ENCODE peak calls at places on chromosomes 7 and 10, in six cellular contexts. One of them, this sample, is unnamed. For H3K36me3, the result is how much of the 10 kb centered on the place peaks cover.

GRCh38 chr7:74092964-74093339 is 9.3 kb downstream of the LIMK1 start:
- DNase-seq in uterus: peak
- DNase-seq in BJ: no peak
- DNase-seq in BE2C: peak
- DNase-seq in effector memory CD4-positive, alpha-beta T cell: no peak
- DNase-seq in CD8-positive, alpha-beta T cell: no peak
- DNase-seq in this sample: peak

GRCh38 chr10:90148121-90148855 is 446.9 kb downstream of the KIF20B start:
- DNase-seq in CD8-positive, alpha-beta T cell: no peak
- DNase-seq in uterus: no peak
- DNase-seq in effector memory CD4-positive, alpha-beta T cell: no peak
- DNase-seq in BE2C: no peak
- DNase-seq in BJ: no peak
- DNase-seq in this sample: no peak

GRCh38 chr7:158351481-158351880 is 236.1 kb downstream of the PTPRN2 start:
- DNase-seq in BE2C: no peak
- DNase-seq in CD8-positive, alpha-beta T cell: no peak
- DNase-seq in BJ: no peak
- DNase-seq in uterus: no peak
- DNase-seq in effector memory CD4-positive, alpha-beta T cell: no peak
- DNase-seq in this sample: peak

GRCh38 chr10:82148764-82149163 is 273.8 kb downstream of the NRG3 start:
- DNase-seq in BE2C: no peak
- DNase-seq in uterus: no peak
- DNase-seq in effector memory CD4-positive, alpha-beta T cell: no peak
- DNase-seq in BJ: no peak
- DNase-seq in CD8-positive, alpha-beta T cell: no peak
- DNase-seq in this sample: no peak

GRCh38 chr7:83149466-83149865 is 13.2 kb downstream of the PCLO start:
- DNase-seq in CD8-positive, alpha-beta T cell: no peak
- DNase-seq in BE2C: no peak
- DNase-seq in uterus: no peak
- DNase-seq in BJ: no peak
- DNase-seq in effector memory CD4-positive, alpha-beta T cell: no peak
- DNase-seq in this sample: no peak

GRCh38 chr7:35716038-35716803 is 21.3 kb upstream of the HERPUD2 start:
- DNase-seq in BJ: no peak
- DNase-seq in CD8-positive, alpha-beta T cell: no peak
- DNase-seq in effector memory CD4-positive, alpha-beta T cell: no peak
- DNase-seq in uterus: no peak
- DNase-seq in BE2C: no peak
- DNase-seq in this sample: peak

GRCh38 chr7:77459311-77459726 is 43.2 kb upstream of the GSAP start:
- DNase-seq in CD8-positive, alpha-beta T cell: no peak
- DNase-seq in uterus: no peak
- DNase-seq in BJ: no peak
- DNase-seq in BE2C: no peak
- DNase-seq in effector memory CD4-positive, alpha-beta T cell: no peak
- DNase-seq in this sample: no peak

GRCh38 chr7:132546366-132547145 is 29.7 kb downstream of the PLXNA4 start:
- DNase-seq in BE2C: no peak
- DNase-seq in BJ: no peak
- DNase-seq in effector memory CD4-positive, alpha-beta T cell: no peak
- DNase-seq in uterus: no peak
- DNase-seq in CD8-positive, alpha-beta T cell: no peak
- DNase-seq in this sample: no peak

GRCh38 chr7:100582650-100583049 is 3.3 kb downstream of the LRCH4 start:
- DNase-seq in effector memory CD4-positive, alpha-beta T cell: no peak
- DNase-seq in uterus: no peak
- DNase-seq in BJ: no peak
- DNase-seq in BE2C: no peak
- DNase-seq in CD8-positive, alpha-beta T cell: no peak
- DNase-seq in this sample: no peak

GRCh38 chr7:111650456-111650999 is 88.2 kb upstream of the IMMP2L start:
- DNase-seq in BE2C: peak
- DNase-seq in CD8-positive, alpha-beta T cell: no peak
- DNase-seq in effector memory CD4-positive, alpha-beta T cell: no peak
- DNase-seq in BJ: peak
- DNase-seq in uterus: no peak
- DNase-seq in this sample: no peak

GRCh38 chr7:139230484-139230773 is 608 bp upstream of the UBN2 start:
- DNase-seq in BE2C: no peak
- DNase-seq in BJ: no peak
- DNase-seq in CD8-positive, alpha-beta T cell: no peak
- DNase-seq in effector memory CD4-positive, alpha-beta T cell: no peak
- DNase-seq in uterus: no peak
- DNase-seq in this sample: no peak

GRCh38 chr7:36367561-36367889 is 22.1 kb upstream of the ANLN start:
- DNase-seq in BE2C: no peak
- DNase-seq in uterus: no peak
- DNase-seq in effector memory CD4-positive, alpha-beta T cell: no peak
- DNase-seq in CD8-positive, alpha-beta T cell: no peak
- DNase-seq in BJ: no peak
- DNase-seq in this sample: no peak

GRCh38 chr7:19692111-19692828 is 16.6 kb downstream of the POLR1F start:
- DNase-seq in effector memory CD4-positive, alpha-beta T cell: no peak
- DNase-seq in BE2C: no peak
- DNase-seq in BJ: no peak
- DNase-seq in uterus: no peak
- DNase-seq in CD8-positive, alpha-beta T cell: no peak
- DNase-seq in this sample: no peak

GRCh38 chr10:49592726-49593563 is 17.2 kb upstream of the SLC18A3 start:
- DNase-seq in BE2C: peak
- DNase-seq in effector memory CD4-positive, alpha-beta T cell: peak
- DNase-seq in CD8-positive, alpha-beta T cell: peak
- DNase-seq in BJ: no peak
- DNase-seq in uterus: peak
- DNase-seq in this sample: peak

GRCh38 chr7:2635810-2636701 is 4.3 kb downstream of the TTYH3 start:
- DNase-seq in CD8-positive, alpha-beta T cell: no peak
- DNase-seq in uterus: peak
- DNase-seq in BJ: no peak
- DNase-seq in effector memory CD4-positive, alpha-beta T cell: no peak
- DNase-seq in BE2C: peak
- DNase-seq in this sample: peak

GRCh38 chr7:28355553-28356319 is 56.6 kb upstream of the CREB5 start:
- DNase-seq in uterus: no peak
- DNase-seq in CD8-positive, alpha-beta T cell: no peak
- DNase-seq in BE2C: no peak
- DNase-seq in effector memory CD4-positive, alpha-beta T cell: no peak
- DNase-seq in BJ: no peak
- DNase-seq in this sample: no peak

GRCh38 chr7:111836592-111836991 is 274.3 kb upstream of the IMMP2L start:
- DNase-seq in CD8-positive, alpha-beta T cell: no peak
- DNase-seq in uterus: no peak
- DNase-seq in effector memory CD4-positive, alpha-beta T cell: no peak
- DNase-seq in BE2C: no peak
- DNase-seq in BJ: no peak
- DNase-seq in this sample: no peak

GRCh38 chr7:138900040-138900828 is 81.0 kb downstream of the KIAA1549 start:
- DNase-seq in CD8-positive, alpha-beta T cell: no peak
- DNase-seq in effector memory CD4-positive, alpha-beta T cell: no peak
- DNase-seq in uterus: no peak
- DNase-seq in BJ: peak
- DNase-seq in BE2C: no peak
- DNase-seq in this sample: no peak

GRCh38 chr7:49866076-49866735 is 92.8 kb downstream of the VWC2 start:
- DNase-seq in BE2C: no peak
- DNase-seq in CD8-positive, alpha-beta T cell: no peak
- DNase-seq in uterus: no peak
- DNase-seq in BJ: no peak
- DNase-seq in effector memory CD4-positive, alpha-beta T cell: no peak
- DNase-seq in this sample: no peak

GRCh38 chr7:26369519-26370385 is 78.1 kb downstream of the SNX10 start:
- DNase-seq in uterus: no peak
- DNase-seq in BE2C: peak
- DNase-seq in effector memory CD4-positive, alpha-beta T cell: no peak
- DNase-seq in BJ: no peak
- DNase-seq in CD8-positive, alpha-beta T cell: peak
- DNase-seq in this sample: peak

GRCh38 chr7:26686448-26686981 is 177.9 kb downstream of the SKAP2 start:
- DNase-seq in uterus: no peak
- DNase-seq in effector memory CD4-positive, alpha-beta T cell: no peak
- DNase-seq in CD8-positive, alpha-beta T cell: no peak
- DNase-seq in BE2C: peak
- DNase-seq in BJ: peak
- DNase-seq in this sample: no peak

GRCh38 chr7:135326636-135327280 is 93.1 kb downstream of the STRA8 start:
- DNase-seq in BE2C: no peak
- DNase-seq in CD8-positive, alpha-beta T cell: no peak
- DNase-seq in effector memory CD4-positive, alpha-beta T cell: no peak
- DNase-seq in uterus: no peak
- DNase-seq in BJ: no peak
- DNase-seq in this sample: no peak

GRCh38 chr10:16509996-16510395 is 11.7 kb downstream of the C1QL3 start:
- DNase-seq in uterus: no peak
- DNase-seq in effector memory CD4-positive, alpha-beta T cell: no peak
- DNase-seq in BE2C: no peak
- DNase-seq in BJ: no peak
- DNase-seq in CD8-positive, alpha-beta T cell: no peak
- DNase-seq in this sample: no peak

GRCh38 chr7:31102973-31103850 is 51.1 kb downstream of the ADCYAP1R1 start:
- DNase-seq in BJ: no peak
- DNase-seq in CD8-positive, alpha-beta T cell: no peak
- DNase-seq in effector memory CD4-positive, alpha-beta T cell: no peak
- DNase-seq in uterus: no peak
- DNase-seq in BE2C: no peak
- DNase-seq in this sample: no peak

GRCh38 chr7:75984130-75985008 is 10.0 kb downstream of the TMEM120A start:
- DNase-seq in effector memory CD4-positive, alpha-beta T cell: no peak
- DNase-seq in BE2C: no peak
- DNase-seq in BJ: no peak
- DNase-seq in CD8-positive, alpha-beta T cell: no peak
- DNase-seq in uterus: no peak
- DNase-seq in this sample: no peak

GRCh38 chr7:75983471-75984129 is 10.8 kb downstream of the TMEM120A start:
- DNase-seq in BJ: no peak
- DNase-seq in BE2C: no peak
- DNase-seq in uterus: no peak
- DNase-seq in effector memory CD4-positive, alpha-beta T cell: no peak
- DNase-seq in CD8-positive, alpha-beta T cell: no peak
- DNase-seq in this sample: no peak

GRCh38 chr7:75986147-75986781 is 8.1 kb downstream of the TMEM120A start:
- DNase-seq in BE2C: no peak
- DNase-seq in CD8-positive, alpha-beta T cell: no peak
- DNase-seq in uterus: no peak
- DNase-seq in effector memory CD4-positive, alpha-beta T cell: no peak
- DNase-seq in BJ: no peak
- DNase-seq in this sample: no peak

GRCh38 chr7:75985518-75986146 is 8.8 kb downstream of the TMEM120A start:
- DNase-seq in effector memory CD4-positive, alpha-beta T cell: no peak
- DNase-seq in uterus: peak
- DNase-seq in CD8-positive, alpha-beta T cell: no peak
- DNase-seq in BJ: no peak
- DNase-seq in BE2C: peak
- DNase-seq in this sample: peak

GRCh38 chr7:75985009-75985517 is 9.3 kb downstream of the TMEM120A start:
- DNase-seq in BE2C: no peak
- DNase-seq in BJ: no peak
- DNase-seq in uterus: no peak
- DNase-seq in effector memory CD4-positive, alpha-beta T cell: no peak
- DNase-seq in CD8-positive, alpha-beta T cell: no peak
- DNase-seq in this sample: no peak
- H3K36me3 ChIP-seq in BE2C: under half
- H3K36me3 ChIP-seq in BJ: under half
- H3K36me3 ChIP-seq in uterus: under half
- H3K36me3 ChIP-seq in effector memory CD4-positive, alpha-beta T cell: half or more
- H3K36me3 ChIP-seq in CD8-positive, alpha-beta T cell: under half
- H3K36me3 ChIP-seq in this sample: under half

GRCh38 chr10:62194924-62195674 is 73.5 kb downstream of the RTKN2 start:
- DNase-seq in BJ: no peak
- DNase-seq in BE2C: no peak
- DNase-seq in CD8-positive, alpha-beta T cell: no peak
- DNase-seq in effector memory CD4-positive, alpha-beta T cell: no peak
- DNase-seq in uterus: no peak
- DNase-seq in this sample: no peak
- H3K36me3 ChIP-seq in BJ: under half
- H3K36me3 ChIP-seq in BE2C: under half
- H3K36me3 ChIP-seq in CD8-positive, alpha-beta T cell: under half
- H3K36me3 ChIP-seq in effector memory CD4-positive, alpha-beta T cell: under half
- H3K36me3 ChIP-seq in uterus: under half
- H3K36me3 ChIP-seq in this sample: under half

GRCh38 chr10:35324196-35324595 is 12.1 kb upstream of the CCNY start:
- DNase-seq in BJ: peak
- DNase-seq in BE2C: no peak
- DNase-seq in effector memory CD4-positive, alpha-beta T cell: no peak
- DNase-seq in CD8-positive, alpha-beta T cell: no peak
- DNase-seq in uterus: no peak
- DNase-seq in this sample: no peak

GRCh38 chr10:35316346-35316967 is 19.9 kb upstream of the CCNY start:
- DNase-seq in BE2C: no peak
- DNase-seq in CD8-positive, alpha-beta T cell: no peak
- DNase-seq in uterus: no peak
- DNase-seq in effector memory CD4-positive, alpha-beta T cell: no peak
- DNase-seq in BJ: no peak
- DNase-seq in this sample: no peak

GRCh38 chr10:35322636-35323035 is 13.7 kb upstream of the CCNY start:
- DNase-seq in effector memory CD4-positive, alpha-beta T cell: no peak
- DNase-seq in BE2C: no peak
- DNase-seq in uterus: no peak
- DNase-seq in BJ: no peak
- DNase-seq in CD8-positive, alpha-beta T cell: no peak
- DNase-seq in this sample: no peak

DNA sequence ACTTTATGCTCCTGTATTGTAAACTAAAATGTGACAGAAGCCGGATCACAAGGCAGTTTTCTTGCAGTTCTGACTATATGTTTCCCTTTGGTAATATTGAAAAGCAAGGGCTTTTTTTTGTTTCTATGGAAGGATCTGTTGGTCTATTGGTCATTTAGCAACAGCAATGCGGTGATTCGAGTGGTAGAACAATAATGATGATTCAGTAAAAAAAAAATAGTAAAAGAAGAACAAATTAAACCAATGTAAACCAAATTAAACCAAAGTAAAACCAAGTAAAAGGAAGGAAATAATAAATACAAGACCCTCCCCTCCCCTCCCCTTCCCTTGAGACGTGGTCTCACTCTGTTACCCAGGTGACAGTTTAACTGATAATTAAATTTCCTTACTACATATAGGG is 17.8 kb upstream of the CCNY start:
- DNase-seq in effector memory CD4-positive, alpha-beta T cell: no peak
- DNase-seq in BE2C: no peak
- DNase-seq in BJ: no peak
- DNase-seq in uterus: no peak
- DNase-seq in CD8-positive, alpha-beta T cell: no peak
- DNase-seq in this sample: no peak
- H3K36me3 ChIP-seq in effector memory CD4-positive, alpha-beta T cell: under half
- H3K36me3 ChIP-seq in BE2C: under half
- H3K36me3 ChIP-seq in BJ: under half
- H3K36me3 ChIP-seq in uterus: under half
- H3K36me3 ChIP-seq in CD8-positive, alpha-beta T cell: under half
- H3K36me3 ChIP-seq in this sample: under half

DNA sequence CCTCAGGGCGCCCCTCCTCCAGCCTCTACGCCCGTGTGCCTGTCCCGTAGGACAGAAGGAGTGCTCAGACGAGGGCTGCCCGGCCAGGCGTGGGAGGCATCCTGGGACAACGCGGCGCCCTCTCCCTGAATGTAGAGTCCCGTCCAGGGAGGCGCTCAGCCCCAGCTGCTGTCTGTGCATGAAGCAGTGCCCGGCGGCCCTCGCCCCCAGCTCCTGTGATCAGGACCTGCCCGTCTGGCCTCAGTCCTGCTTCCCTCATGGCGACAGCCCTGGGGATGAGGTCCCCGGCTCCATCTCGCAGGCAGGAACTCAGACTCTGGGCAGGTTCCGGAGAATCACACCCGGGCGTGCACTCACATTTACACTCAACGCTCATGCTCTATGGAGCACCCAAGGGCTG is 24.9 kb upstream of the UTF1 start:
- DNase-seq in effector memory CD4-positive, alpha-beta T cell: no peak
- DNase-seq in BJ: no peak
- DNase-seq in BE2C: no peak
- DNase-seq in CD8-positive, alpha-beta T cell: no peak
- DNase-seq in uterus: no peak
- DNase-seq in this sample: no peak
- H3K36me3 ChIP-seq in effector memory CD4-positive, alpha-beta T cell: under half
- H3K36me3 ChIP-seq in BJ: under half
- H3K36me3 ChIP-seq in BE2C: under half
- H3K36me3 ChIP-seq in CD8-positive, alpha-beta T cell: under half
- H3K36me3 ChIP-seq in uterus: under half
- H3K36me3 ChIP-seq in this sample: under half

This sample was measured in testis.